ENCODE peak calls at places on chromosomes 6 and 20, in six cellular contexts. A, J, G, R, W and Q are unnamed samples. For H3K27me3 and H3K4me1, the result is how much of the 10 kb centered on the place peaks cover.

GRCh38 chr20:22379472-22379871 is 204.9 kb downstream of the FOXA2 start:
- DNase-seq in J (no peak), G (no peak), W (no peak), R (no peak), A (no peak), Q (no peak)

GRCh38 chr6:30258204-30258603 is 45.0 kb upstream of the TRIM26 start:
- DNase-seq in A (no peak), W (no peak), J (no peak), R (no peak), G (no peak), Q (no peak)

GRCh38 chr20:23544133-23544532 is 24.2 kb downstream of the CST9L start:
- DNase-seq in W (no peak), J (no peak), A (no peak), G (no peak), R (no peak), Q (no peak)

GRCh38 chr20:17676942-17677341 is 5.1 kb downstream of the RRBP1 start:
- DNase-seq in R (no peak), A (no peak), W (peak), J (no peak), G (no peak), Q (no peak)

GRCh38 chr20:47031028-47031427 is 136.4 kb downstream of the EYA2 start:
- DNase-seq in A (no peak), J (peak), G (no peak), R (no peak), W (no peak), Q (no peak)

GRCh38 chr6:68724054-68724453 is 89.0 kb downstream of the ADGRB3 start:
- DNase-seq in R (no peak), G (no peak), A (no peak), W (no peak), J (no peak), Q (no peak)

GRCh38 chr20:44056010-44056698 is 130.8 kb downstream of the JPH2 start:
- DNase-seq in G (peak), R (no peak), J (no peak), W (no peak), A (no peak), Q (no peak)

GRCh38 chr6:95127266-95127665 is 450.1 kb upstream of the MANEA start:
- DNase-seq in W (no peak), A (no peak), G (no peak), J (no peak), R (no peak), Q (no peak)

GRCh38 chr20:23125625-23126191 is 39.6 kb upstream of the CD93 start:
- DNase-seq in W (peak), J (no peak), G (peak), R (no peak), A (no peak), Q (no peak)

GRCh38 chr6:1832844-1833787 is 223.4 kb downstream of the FOXC1 start:
- DNase-seq in R (peak), J (peak), W (peak), G (peak), A (peak), Q (peak)

GRCh38 chr6:122307577-122307976 is 91.9 kb upstream of the HSF2 start:
- DNase-seq in R (no peak), W (no peak), G (no peak), J (no peak), A (no peak), Q (no peak)

GRCh38 chr6:53104916-53105315 is 39.7 kb downstream of the FBXO9 start:
- DNase-seq in W (no peak), J (no peak), G (no peak), R (no peak), A (no peak), Q (no peak)

GRCh38 chr6:169337881-169338445 is 84.3 kb upstream of the THBS2 start:
- DNase-seq in A (no peak), W (no peak), R (no peak), J (no peak), G (no peak), Q (no peak)

GRCh38 chr20:38005866-38006265 is 27.4 kb downstream of the TTI1 start:
- DNase-seq in A (no peak), R (no peak), J (no peak), G (no peak), W (no peak), Q (no peak)

GRCh38 chr20:35511814-35512420 is 17.5 kb downstream of the C20orf173 start:
- DNase-seq in G (no peak), J (no peak), A (no peak), R (no peak), W (peak), Q (peak)

GRCh38 chr6:51292659-51293058 is 474.0 kb downstream of the TFAP2B start:
- DNase-seq in A (no peak), W (no peak), J (no peak), G (no peak), R (no peak), Q (no peak)

GRCh38 chr6:17621003-17621402 is 20.9 kb downstream of the FAM8A1 start:
- DNase-seq in R (no peak), W (no peak), A (no peak), J (no peak), G (no peak), Q (no peak)

GRCh38 chr6:111871207-111871606 is 2.0 kb downstream of the FYN start:
- DNase-seq in W (no peak), G (no peak), J (no peak), R (no peak), A (no peak), Q (no peak)

GRCh38 chr6:8085053-8085511 is 17.3 kb downstream of the EEF1E1 start:
- DNase-seq in W (peak), J (no peak), R (peak), A (no peak), G (peak), Q (peak)

GRCh38 chr6:78538002-78538401 is 329.3 kb upstream of the IRAK1BP1 start:
- DNase-seq in W (peak), J (no peak), R (no peak), G (no peak), A (no peak), Q (no peak)

GRCh38 chr6:3789018-3789895 is 37.7 kb upstream of the PXDC1 start:
- DNase-seq in G (no peak), J (no peak), A (no peak), R (no peak), W (peak), Q (no peak)

GRCh38 chr6:498795-499231 is 107.3 kb downstream of the IRF4 start:
- DNase-seq in J (no peak), G (no peak), R (no peak), W (peak), A (no peak), Q (no peak)

GRCh38 chr6:117352466-117353081 is 73.2 kb downstream of the ROS1 start:
- DNase-seq in R (no peak), W (peak), J (no peak), A (no peak), G (no peak), Q (no peak)

GRCh38 chr6:18237167-18237566 is 27.2 kb downstream of the DEK start:
- DNase-seq in J (no peak), A (no peak), W (no peak), G (no peak), R (no peak), Q (no peak)

GRCh38 chr6:93393554-93394074 is 25.7 kb downstream of the EPHA7 start:
- DNase-seq in J (no peak), G (no peak), W (no peak), R (no peak), A (no peak), Q (no peak)

GRCh38 chr6:124859366-124859765 is 102.9 kb upstream of the RNF217 start:
- DNase-seq in J (no peak), G (no peak), R (no peak), A (no peak), W (no peak), Q (no peak)

GRCh38 chr6:98833101-98834059 is 994 bp upstream of the POU3F2 start:
- DNase-seq in J (no peak), R (peak), W (peak), A (no peak), G (no peak), Q (no peak)

GRCh38 chr6:34705241-34705640 is 8.7 kb upstream of the ILRUN start:
- DNase-seq in R (no peak), A (no peak), G (no peak), J (no peak), W (peak), Q (no peak)

GRCh38 chr6:168133186-168133585 is 54.2 kb upstream of the FRMD1 start:
- DNase-seq in R (peak), J (no peak), G (peak), A (no peak), W (peak), Q (no peak)

GRCh38 chr6:108650781-108651180 is 90.1 kb downstream of the FOXO3 start:
- DNase-seq in G (no peak), J (no peak), R (no peak), A (no peak), W (peak), Q (no peak)

GRCh38 chr20:18637296-18637695 is 49.4 kb downstream of the DTD1 start:
- DNase-seq in W (no peak), R (no peak), A (no peak), J (no peak), G (no peak), Q (no peak)

GRCh38 chr20:32685541-32686529 is 12.1 kb upstream of the C20orf203 start:
- DNase-seq in W (peak), A (no peak), G (peak), J (no peak), R (no peak), Q (peak)

GRCh38 chr20:39009348-39009747 is 47.2 kb downstream of the DHX35 start:
- DNase-seq in W (no peak), A (no peak), R (no peak), G (no peak), J (no peak), Q (no peak)

GRCh38 chr20:60010689-60011417 is 52.6 kb downstream of the CDH26 start:
- DNase-seq in W (no peak), G (no peak), J (no peak), A (no peak), R (no peak), Q (no peak)

GRCh38 chr6:80366721-80367120 is 260.2 kb downstream of the BCKDHB start:
- DNase-seq in G (peak), A (no peak), W (peak), J (no peak), R (peak), Q (no peak)

GRCh38 chr6:36639171-36639808 is 39.2 kb upstream of the CDKN1A start:
- DNase-seq in R (no peak), W (no peak), J (no peak), G (no peak), A (no peak), Q (no peak)

GRCh38 chr6:111260570-111261298 is 173.4 kb downstream of the SLC16A10 start:
- DNase-seq in W (peak), G (no peak), J (no peak), R (no peak), A (no peak), Q (no peak)

DNA sequence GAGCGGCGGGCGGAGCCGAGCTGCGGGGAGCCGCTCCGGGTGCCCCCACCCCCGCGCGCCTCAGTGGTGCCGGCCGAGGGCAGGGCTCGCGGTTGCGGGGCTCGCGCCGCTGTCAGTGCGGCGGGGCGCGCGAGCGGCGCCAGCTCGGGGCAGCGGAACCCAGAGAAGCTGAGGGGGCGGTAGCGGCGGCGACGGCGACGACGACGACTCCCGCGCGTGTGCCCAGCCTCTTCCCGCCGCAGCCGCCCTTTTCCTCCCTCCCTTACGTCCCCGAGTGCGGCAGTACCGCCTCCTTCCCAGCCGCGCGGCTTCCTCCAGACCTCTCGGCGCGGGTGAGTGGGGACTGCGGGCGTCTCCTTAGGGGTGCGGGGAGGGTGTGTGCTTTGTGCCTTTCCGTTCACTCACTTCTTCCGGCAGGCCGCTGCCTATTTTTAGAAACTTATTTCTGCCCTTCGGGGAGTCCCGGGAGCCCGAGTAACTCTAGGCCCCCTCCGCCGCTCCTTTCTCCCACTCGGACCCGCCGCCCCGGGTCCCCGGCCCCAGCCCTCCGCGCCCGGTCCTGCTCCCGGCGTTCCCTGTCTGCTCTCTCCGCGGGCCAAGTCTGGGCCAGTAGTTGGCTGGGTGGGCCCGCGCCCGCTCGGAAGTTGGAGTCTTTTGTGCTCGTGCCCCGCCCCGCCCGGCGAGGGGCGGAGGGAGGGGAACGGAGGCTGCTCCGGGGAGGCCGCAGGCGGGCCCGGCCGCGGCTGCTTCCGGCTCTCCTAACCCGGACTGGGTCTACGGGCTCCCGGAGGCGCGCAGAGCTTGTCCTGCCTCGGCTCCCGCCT is at the start of gene RALY:
- DNase-seq in W (peak), A (peak), J (peak), R (peak), G (peak), Q (peak)
- H3K27me3 ChIP-seq in W (under half), A (under half), J (under half), R (under half), G (under half), Q (under half)

DNA sequence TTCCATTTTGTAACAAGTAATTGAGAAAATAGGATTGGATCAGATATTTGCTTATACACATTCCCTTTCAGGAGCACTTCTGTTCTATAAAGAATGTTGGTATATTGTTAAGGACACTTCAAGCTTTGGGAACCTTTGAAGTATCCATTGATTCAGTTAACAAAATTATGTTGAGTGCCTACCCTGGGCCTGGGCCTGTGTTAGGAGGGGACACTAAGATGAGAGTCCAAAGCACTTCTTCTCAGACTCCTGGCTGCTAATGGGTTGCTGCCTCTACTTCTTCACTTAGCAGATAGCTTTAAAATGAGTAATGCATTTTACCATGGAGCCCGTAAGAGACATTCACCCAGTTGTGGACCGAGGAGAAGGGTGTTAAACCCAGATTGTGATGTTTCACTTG is 40.3 kb downstream of the PTPN1 start:
- DNase-seq in G (no peak), J (no peak), W (no peak), R (no peak), A (no peak), Q (no peak)
- H3K4me1 ChIP-seq in G (under half), J (under half), W (under half), R (under half), A (under half), Q (under half)

DNA sequence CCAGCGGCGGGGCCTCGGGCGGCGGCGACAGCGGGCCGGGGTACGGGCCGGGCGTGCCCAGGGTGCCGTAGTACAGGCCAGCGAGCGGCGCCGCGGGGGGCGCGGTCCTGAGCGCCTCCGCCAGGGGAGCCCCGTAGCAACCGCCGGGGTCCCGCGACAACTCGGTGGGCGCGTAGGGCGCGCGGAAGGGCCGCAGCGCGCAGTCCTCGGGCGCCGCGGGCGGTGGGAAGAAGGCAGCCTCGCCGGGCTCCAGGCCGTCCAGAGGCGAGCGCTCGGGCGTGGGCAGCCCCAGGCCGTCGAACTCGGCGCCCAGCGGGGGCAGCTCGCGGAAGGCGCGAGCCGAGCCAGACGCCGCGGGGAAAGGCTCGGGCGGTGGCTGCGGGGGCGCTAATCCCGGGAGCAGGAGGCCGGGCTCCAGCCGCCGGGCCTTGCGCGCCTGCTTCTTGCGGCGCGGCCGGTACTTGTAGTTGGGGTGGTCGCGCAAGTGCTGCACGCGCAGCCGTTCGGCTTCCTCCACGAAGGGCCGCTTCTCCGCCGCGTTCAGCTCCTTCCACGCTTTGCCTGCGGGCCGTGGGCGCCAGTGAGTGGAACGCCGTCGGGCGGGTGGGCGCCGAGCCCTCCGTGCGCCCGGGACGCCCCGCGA is 916 bp downstream of the SOX18 start:
- DNase-seq in R (no peak), G (no peak), A (no peak), W (no peak), J (no peak), Q (no peak)
- TF ChIP-seq POLR2A in R (no peak), G (no peak), A (no peak), W (no peak), J (no peak), Q (no peak)

GRCh38 chr20:41362748-41363140 is 3.9 kb downstream of the EMILIN3 start:
- DNase-seq in W (no peak), J (no peak), A (no peak), R (no peak), G (no peak), Q (no peak)
- H3K27me3 ChIP-seq in W (under half), J (under half), A (under half), R (under half), G (under half), Q (under half)

GRCh38 chr6:56541736-56542366 is 100.8 kb downstream of the DST start:
- DNase-seq in R (no peak), J (no peak), G (no peak), A (no peak), W (no peak), Q (no peak)

GRCh38 chr6:56539503-56540105 is 103.1 kb downstream of the DST start:
- DNase-seq in R (no peak), J (no peak), W (no peak), A (no peak), G (no peak), Q (no peak)

GRCh38 chr6:56540950-56541600 is 101.6 kb downstream of the DST start:
- DNase-seq in A (no peak), J (no peak), W (peak), R (no peak), G (no peak), Q (no peak)

GRCh38 chr6:56540232-56540631 is 102.5 kb downstream of the DST start:
- DNase-seq in J (no peak), R (no peak), A (no peak), G (no peak), W (no peak), Q (no peak)

GRCh38 chr6:56542367-56543331 is 100.0 kb downstream of the DST start:
- DNase-seq in R (peak), W (peak), G (peak), J (peak), A (peak), Q (peak)
- H3K4me1 ChIP-seq in R (under half), W (under half), G (half or more), J (under half), A (under half), Q (under half)

GRCh38 chr20:5950271-5951031 is at the start of the genes MCM8 and TRMT6:
- DNase-seq in A (peak), G (peak), R (peak), J (peak), W (peak), Q (peak)
- TF ChIP-seq POLR2A in A (no peak), G (peak), R (no peak), J (no peak), W (peak), Q (no peak)

DNA sequence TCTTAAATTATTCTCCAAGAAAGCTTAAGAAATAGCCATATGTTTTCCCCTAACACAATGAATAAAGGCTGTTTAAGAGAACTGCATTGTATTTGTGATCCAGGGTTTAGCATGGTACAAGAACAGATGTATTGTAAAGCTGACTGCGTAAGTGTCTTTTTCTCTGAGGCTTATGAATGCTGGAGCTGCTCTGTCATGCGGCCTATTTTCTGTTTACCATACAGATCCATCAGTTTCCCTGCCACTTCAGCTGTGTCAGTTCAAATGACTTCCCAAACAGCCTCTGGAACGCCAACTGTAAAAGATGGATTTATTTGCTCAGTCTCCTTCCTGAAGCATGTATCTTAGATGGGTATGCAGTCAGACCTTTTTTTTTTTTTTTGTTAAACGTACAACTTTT is 419.3 kb upstream of the HS3ST5 start:
- DNase-seq in J (no peak), W (no peak), A (no peak), G (no peak), R (no peak), Q (no peak)
- H3K27me3 ChIP-seq in J (under half), W (under half), A (under half), G (under half), R (under half), Q (under half)

GRCh38 chr6:41274291-41274690 is 12.2 kb downstream of the TREM1 start:
- DNase-seq in R (no peak), A (no peak), J (no peak), W (no peak), G (no peak), Q (no peak)

GRCh38 chr6:41275489-41275888 is 11.0 kb downstream of the TREM1 start:
- DNase-seq in R (no peak), W (no peak), J (no peak), G (no peak), A (no peak), Q (no peak)

GRCh38 chr6:41271901-41272395 is 14.5 kb downstream of the TREM1 start:
- DNase-seq in A (no peak), W (no peak), G (peak), R (no peak), J (no peak), Q (peak)

GRCh38 chr6:41273699-41274098 is 12.8 kb downstream of the TREM1 start:
- DNase-seq in W (no peak), R (no peak), G (no peak), A (no peak), J (no peak), Q (no peak)

GRCh38 chr6:41272591-41273175 is 13.8 kb downstream of the TREM1 start:
- DNase-seq in J (no peak), A (no peak), G (no peak), W (no peak), R (no peak), Q (no peak)
- H3K4me1 ChIP-seq in J (under half), A (under half), G (under half), W (under half), R (under half), Q (under half)

DNA sequence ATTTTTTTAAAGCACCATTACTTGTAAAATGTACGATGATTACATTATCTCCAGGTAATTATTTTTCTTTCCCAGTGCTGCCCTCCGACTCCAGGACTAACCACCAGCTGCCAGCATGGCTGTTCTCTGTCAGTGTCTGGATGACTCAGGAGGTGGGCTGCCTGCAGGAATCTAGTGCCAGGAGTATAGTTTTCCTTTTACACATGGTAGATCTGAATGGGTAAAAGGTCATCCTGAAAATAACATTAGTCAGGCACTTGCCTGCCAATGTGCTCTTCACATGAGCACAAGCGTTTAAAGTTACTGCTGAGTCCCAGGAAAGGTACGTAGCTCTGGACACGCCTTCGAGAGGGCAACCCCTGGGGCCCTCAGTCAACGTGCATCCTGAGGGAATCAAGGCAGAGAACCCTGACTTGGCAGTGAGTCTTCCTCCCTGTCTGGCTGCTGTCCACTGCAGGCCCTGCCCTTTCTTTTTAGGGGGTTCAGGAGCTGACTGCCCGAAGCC is 2.4 kb downstream of the DYNLT1 start:
- DNase-seq in R (no peak), G (peak), J (no peak), A (no peak), W (peak), Q (no peak)
- TF ChIP-seq POLR2A in R (no peak), G (no peak), J (no peak), A (no peak), W (no peak), Q (no peak)